ENCODE peak calls at places on chromosomes 12 and 14, in seven cellular contexts. Z is K562, B is HepG2, F is HCT116, L is SK-N-SH, M is GM12878, P is H1. O is an unnamed sample.
A peak's percentile ranks its signal among the peaks of the same experiment; 100 is the strongest.

GRCh38 chr14:53380041-53380440 is 226.9 kb upstream of the DDHD1 start:
- DNase-seq in L (no peak), P (no peak), B (no peak), F (no peak), M (no peak), Z (no peak), O (no peak)

GRCh38 chr14:61344437-61345143 is 23.2 kb downstream of the PRKCH start:
- DNase-seq in B (no peak), Z (no peak), F (no peak), L (no peak), M (no peak), P (no peak), O (no peak)

GRCh38 chr14:89963288-89963978 is 7.7 kb downstream of the TDP1 start:
- DNase-seq in M (no peak), Z (no peak), B (no peak), P (no peak), L (no peak), F (no peak), O (no peak)

GRCh38 chr14:91731986-91732385 is at the start of gene CATSPERB:
- DNase-seq in F (no peak), B (no peak), Z (no peak), M (no peak), L (no peak), P (no peak), O (no peak)

GRCh38 chr12:82097438-82097837 is 260.7 kb downstream of the CCDC59 start:
- DNase-seq in B (no peak), Z (no peak), P (no peak), L (no peak), M (no peak), F (no peak), O (no peak)

GRCh38 chr12:9378430-9378835 is 170.2 kb upstream of the PZP start:
- DNase-seq in M (no peak), F (no peak), P (no peak), B (peak; percentile 50), L (peak; percentile 47), Z (peak; percentile 39), O (peak; percentile 81)

GRCh38 chr12:49092086-49092815 is 2.4 kb downstream of the DHH start:
- DNase-seq in Z (peak; percentile 93), L (peak; percentile 77), B (peak; percentile 51), F (no peak), P (no peak), M (no peak), O (peak; percentile 51)

GRCh38 chr14:36647827-36648753 is 13.6 kb upstream of the PAX9 start:
- DNase-seq in P (no peak), F (no peak), Z (peak; percentile 48), M (no peak), L (peak; percentile 55), B (peak; percentile 61), O (no peak)

GRCh38 chr14:45135181-45135580 is 549 bp upstream of the FANCM start:
- DNase-seq in P (no peak), M (no peak), F (no peak), L (no peak), Z (no peak), B (no peak), O (no peak)

GRCh38 chr12:117732761-117733160 is 236.0 kb downstream of the KSR2 start:
- DNase-seq in P (no peak), M (no peak), L (no peak), F (no peak), B (no peak), Z (no peak), O (no peak)

GRCh38 chr12:43294147-43294546 is 257.9 kb downstream of the ADAMTS20 start:
- DNase-seq in M (no peak), L (no peak), P (no peak), F (no peak), Z (no peak), B (no peak), O (no peak)

GRCh38 chr12:110566993-110567392 is 16.1 kb downstream of the PPTC7 start:
- DNase-seq in F (no peak), M (no peak), L (no peak), P (no peak), B (no peak), Z (no peak), O (no peak)

GRCh38 chr12:120687570-120688289 is 781 bp downstream of the MLEC start:
- DNase-seq in L (no peak), B (no peak), Z (peak; percentile 35), F (no peak), P (no peak), M (no peak), O (no peak)

GRCh38 chr12:114232187-114232586 is 173.8 kb downstream of the TBX5 start:
- DNase-seq in P (no peak), B (no peak), L (no peak), Z (no peak), F (no peak), M (no peak), O (no peak)

GRCh38 chr12:82781288-82782078 is 94.8 kb downstream of the TMTC2 start:
- DNase-seq in L (no peak), P (no peak), F (no peak), B (no peak), Z (no peak), M (no peak), O (peak; percentile 63)

GRCh38 chr12:114405199-114405448 is 820 bp downstream of the TBX5 start:
- DNase-seq in L (no peak), P (no peak), M (no peak), F (no peak), Z (no peak), B (no peak), O (no peak)

GRCh38 chr12:67366530-67367196 is 97.5 kb downstream of the CAND1 start:
- DNase-seq in L (no peak), F (no peak), B (no peak), M (no peak), P (no peak), Z (no peak), O (no peak)

GRCh38 chr12:109476807-109477184 is 304 bp downstream of the KCTD10 start:
- DNase-seq in Z (no peak), P (no peak), L (no peak), F (no peak), B (no peak), M (no peak), O (no peak)

GRCh38 chr14:68047910-68048309 is 228.3 kb downstream of the RAD51B start:
- DNase-seq in P (no peak), F (no peak), Z (no peak), L (no peak), B (no peak), M (no peak), O (no peak)
- TF ChIP-seq YY1 in P (no peak), F (no peak), Z (no peak), L (no peak), B (no peak), M (no peak), O (no peak)

GRCh38 chr14:97456497-97456896 is 659.3 kb downstream of the VRK1 start:
- DNase-seq in M (no peak), P (no peak), L (no peak), B (no peak), F (no peak), Z (no peak), O (no peak)
- TF ChIP-seq YY1 in M (no peak), P (no peak), L (no peak), B (no peak), F (no peak), Z (no peak), O (no peak)

GRCh38 chr14:94775875-94776217 is 5.9 kb upstream of the GSC start:
- DNase-seq in B (no peak), M (no peak), L (no peak), F (no peak), P (no peak), Z (no peak), O (no peak)
- TF ChIP-seq YY1 in B (no peak), M (no peak), L (no peak), F (no peak), P (no peak), Z (no peak), O (no peak)

GRCh38 chr12:112180422-112180821 is 55.1 kb downstream of the TRAFD1 start:
- DNase-seq in L (no peak), P (no peak), Z (no peak), M (no peak), B (no peak), F (no peak), O (no peak)

GRCh38 chr12:112176321-112177010 is 51.1 kb downstream of the TRAFD1 start:
- DNase-seq in P (no peak), L (no peak), B (no peak), Z (no peak), M (no peak), F (no peak), O (no peak)

GRCh38 chr12:112178796-112179195 is 53.4 kb downstream of the TRAFD1 start:
- DNase-seq in P (no peak), B (no peak), F (no peak), L (no peak), Z (no peak), M (no peak), O (no peak)

GRCh38 chr12:112179936-112180335 is 54.6 kb downstream of the TRAFD1 start:
- DNase-seq in P (no peak), B (no peak), M (no peak), F (no peak), L (no peak), Z (no peak), O (no peak)

DNA sequence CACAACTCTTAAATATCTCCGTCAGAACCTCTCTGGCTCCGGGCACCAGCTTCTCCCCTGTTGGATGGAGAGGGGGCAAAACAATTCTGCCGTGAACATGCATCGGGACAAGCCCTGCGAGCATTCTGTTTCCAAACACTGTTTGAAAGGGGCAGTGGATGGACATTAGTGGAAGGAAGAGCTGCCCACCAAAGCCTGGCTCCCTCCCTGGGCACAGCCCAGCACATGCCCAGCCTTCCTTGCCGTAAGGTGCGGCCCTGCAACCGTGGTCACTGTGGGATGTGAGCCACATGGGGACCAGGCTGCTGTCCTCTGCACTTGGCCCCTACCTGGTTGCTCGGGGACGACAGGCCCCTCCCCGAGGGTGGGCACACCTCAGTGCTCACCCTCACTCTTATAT is 54.0 kb downstream of the TRAFD1 start:
- DNase-seq in P (no peak), M (no peak), Z (no peak), L (no peak), F (no peak), B (no peak), O (no peak)
- TF ChIP-seq YY1 in P (no peak), M (no peak), Z (no peak), L (no peak), F (no peak), B (no peak), O (no peak)

GRCh38 chr14:68549057-68549421 is 243.8 kb downstream of the ZFP36L1 start:
- DNase-seq in P (no peak), B (no peak), L (no peak), F (peak; percentile 74), M (no peak), Z (peak; percentile 23), O (no peak)
- TF ChIP-seq YY1 in P (no peak), B (no peak), L (no peak), F (no peak), M (no peak), Z (no peak), O (no peak)

O was measured in NT2/D1.